ENCODE peak calls at places on chromosomes 16 and 17, in seven cellular contexts. Z is NCI-H524; J is CD8-positive, alpha-beta memory T cell; G is central memory CD8-positive, alpha-beta T cell; B is epithelial cell of proximal tubule; Q is endothelial cell of umbilical vein; T is sigmoid colon. M is an unnamed sample.

GRCh38 chr17:66466933-66467367 is 164.5 kb downstream of the PRKCA start:
- DNase-seq in Q (peak; percentile 94), G (no peak), B (peak; percentile 98), Z (no peak), T (peak; percentile 74), J (no peak), M (peak; percentile 88)

GRCh38 chr16:54628796-54629625 is 301.7 kb upstream of the IRX5 start:
- DNase-seq in Q (no peak), J (no peak), T (no peak), Z (no peak), B (no peak), G (no peak), M (no peak)

GRCh38 chr17:75205037-75205792 is at the start of gene NUP85:
- DNase-seq in B (peak; percentile 45), Q (peak; percentile 96), T (peak; percentile 97), G (peak; percentile 85), J (peak; percentile 89), Z (peak; percentile 99), M (peak; percentile 99)

GRCh38 chr16:87358696-87359095 is 24.9 kb downstream of the FBXO31 start:
- DNase-seq in J (no peak), G (no peak), B (no peak), Z (no peak), Q (no peak), T (no peak), M (no peak)

GRCh38 chr17:20095366-20096080 is 86.4 kb downstream of the SPECC1 start:
- DNase-seq in Z (peak; percentile 50), J (no peak), B (no peak), G (no peak), Q (peak; percentile 27), T (peak; percentile 78), M (peak; percentile 49)

GRCh38 chr16:1940273-1941161 is 2.5 kb downstream of the MSRB1 start:
- DNase-seq in Q (no peak), J (no peak), Z (no peak), B (no peak), G (no peak), T (no peak), M (no peak)

GRCh38 chr16:54331241-54332002 is 44.8 kb upstream of the IRX3 start:
- DNase-seq in Z (no peak), G (no peak), Q (no peak), B (no peak), J (no peak), T (peak; percentile 32), M (no peak)

GRCh38 chr16:54931757-54932660 is 1.3 kb downstream of the IRX5 start:
- DNase-seq in G (no peak), Q (no peak), Z (peak; percentile 66), J (no peak), B (no peak), T (no peak), M (peak; percentile 14)

GRCh38 chr17:5501725-5502124 is 15.4 kb downstream of the MIS12 start:
- DNase-seq in J (no peak), G (no peak), Q (no peak), Z (no peak), T (no peak), B (no peak), M (no peak)

GRCh38 chr17:29250666-29251065 is 4.0 kb downstream of the CRYBA1 start:
- DNase-seq in J (no peak), B (no peak), Q (no peak), Z (no peak), T (no peak), G (no peak), M (no peak)

GRCh38 chr17:50129303-50129945 is 536 bp downstream of the SAMD14 start:
- DNase-seq in T (no peak), B (no peak), Q (no peak), J (peak; percentile 31), G (no peak), Z (peak; percentile 39), M (no peak)

GRCh38 chr16:50185005-50185505 is 31.9 kb downstream of the TENT4B start:
- DNase-seq in Q (peak; percentile 60), Z (no peak), T (no peak), B (peak; percentile 98), G (no peak), J (no peak), M (no peak)

GRCh38 chr16:88533945-88534641 is 36.1 kb upstream of the ZC3H18 start:
- DNase-seq in B (no peak), Q (peak; percentile 32), Z (peak; percentile 37), J (peak; percentile 76), G (peak; percentile 58), T (peak; percentile 86), M (peak; percentile 61)

GRCh38 chr17:61076649-61077048 is 323.0 kb upstream of the TBX2 start:
- DNase-seq in T (no peak), Z (no peak), Q (no peak), B (peak; percentile 19), J (no peak), G (no peak), M (no peak)

GRCh38 chr16:62041401-62041800 is 5.2 kb upstream of the CDH8 start:
- DNase-seq in Z (peak; percentile 28), J (no peak), Q (no peak), T (no peak), G (no peak), B (no peak), M (no peak)

GRCh38 chr16:24515186-24515585 is 24.2 kb upstream of the RBBP6 start:
- DNase-seq in B (no peak), T (no peak), G (no peak), Z (no peak), Q (no peak), J (no peak), M (no peak)

GRCh38 chr16:86427327-86427935 is 82.9 kb upstream of the FOXF1 start:
- DNase-seq in B (no peak), G (no peak), T (no peak), J (no peak), Z (no peak), Q (no peak), M (no peak)

GRCh38 chr16:12113581-12114375 is 137.2 kb downstream of the SNX29 start:
- DNase-seq in Z (peak; percentile 62), Q (no peak), T (no peak), G (no peak), B (no peak), J (no peak), M (peak; percentile 59)

GRCh38 chr16:47317465-47318240 is 143.2 kb downstream of the ITFG1 start:
- DNase-seq in J (no peak), G (no peak), Z (no peak), T (no peak), Q (no peak), B (no peak), M (no peak)

GRCh38 chr16:4682616-4683254 is 10.6 kb upstream of the NUDT16L1 start:
- DNase-seq in B (no peak), Q (no peak), T (peak; percentile 77), Z (no peak), G (no peak), J (no peak), M (no peak)

GRCh38 chr17:33811984-33812383 is 443.1 kb upstream of the CCL2 start:
- DNase-seq in T (no peak), G (no peak), Q (no peak), B (no peak), J (no peak), Z (no peak), M (no peak)

GRCh38 chr17:34171245-34171818 is 83.8 kb upstream of the CCL2 start:
- DNase-seq in G (peak; percentile 34), B (no peak), T (no peak), Q (peak; percentile 73), J (peak; percentile 22), Z (peak; percentile 29), M (peak; percentile 57)

GRCh38 chr17:39601758-39602532 is 5.8 kb downstream of the NEUROD2 start:
- DNase-seq in Z (no peak), G (no peak), T (no peak), Q (no peak), B (no peak), J (no peak), M (no peak)

GRCh38 chr16:15425861-15426260 is 8.5 kb upstream of the BMERB1 start:
- DNase-seq in G (no peak), T (no peak), J (no peak), Z (no peak), B (no peak), Q (no peak), M (no peak)

M was measured in SJCRH30.